ENCODE peak calls at places on chromosomes 13 and 19, in seven cellular contexts. One of them, this sample, is unnamed.

GRCh38 chr19:27774827-27775226 is 1438.1 kb downstream of the UQCRFS1 start:
- DNase-seq in neural progenitor cell: no peak
- DNase-seq in fibroblast of the aortic adventitia: no peak
- DNase-seq in heart left ventricle: no peak
- DNase-seq in A549: peak
- DNase-seq in heart right ventricle: no peak
- DNase-seq in astrocyte of the spinal cord: no peak
- DNase-seq in this sample: no peak

GRCh38 chr19:18501832-18502231 is 20.0 kb downstream of the ELL start:
- DNase-seq in A549: no peak
- DNase-seq in astrocyte of the spinal cord: no peak
- DNase-seq in neural progenitor cell: no peak
- DNase-seq in heart right ventricle: peak
- DNase-seq in heart left ventricle: peak
- DNase-seq in fibroblast of the aortic adventitia: no peak
- DNase-seq in this sample: no peak

GRCh38 chr13:106286811-106287210 is 248.7 kb downstream of the EFNB2 start:
- DNase-seq in A549: no peak
- DNase-seq in neural progenitor cell: peak
- DNase-seq in astrocyte of the spinal cord: no peak
- DNase-seq in heart left ventricle: no peak
- DNase-seq in heart right ventricle: no peak
- DNase-seq in fibroblast of the aortic adventitia: no peak
- DNase-seq in this sample: no peak

GRCh38 chr19:4448147-4448985 is 9.2 kb downstream of the UBXN6 start:
- DNase-seq in A549: no peak
- DNase-seq in fibroblast of the aortic adventitia: no peak
- DNase-seq in neural progenitor cell: no peak
- DNase-seq in heart right ventricle: no peak
- DNase-seq in astrocyte of the spinal cord: no peak
- DNase-seq in heart left ventricle: no peak
- DNase-seq in this sample: no peak

GRCh38 chr19:8569066-8569761 is 8.0 kb downstream of the MYO1F start:
- DNase-seq in astrocyte of the spinal cord: peak
- DNase-seq in fibroblast of the aortic adventitia: peak
- DNase-seq in neural progenitor cell: no peak
- DNase-seq in A549: peak
- DNase-seq in heart left ventricle: peak
- DNase-seq in heart right ventricle: no peak
- DNase-seq in this sample: peak

GRCh38 chr19:41443813-41444455 is 978 bp downstream of the ERICH4 start:
- DNase-seq in heart left ventricle: no peak
- DNase-seq in astrocyte of the spinal cord: no peak
- DNase-seq in A549: no peak
- DNase-seq in fibroblast of the aortic adventitia: no peak
- DNase-seq in heart right ventricle: no peak
- DNase-seq in neural progenitor cell: no peak
- DNase-seq in this sample: no peak

GRCh38 chr13:68727788-68728187 is 1379.8 kb upstream of the ATXN8OS start:
- DNase-seq in neural progenitor cell: no peak
- DNase-seq in heart left ventricle: no peak
- DNase-seq in heart right ventricle: no peak
- DNase-seq in astrocyte of the spinal cord: no peak
- DNase-seq in fibroblast of the aortic adventitia: no peak
- DNase-seq in A549: no peak
- DNase-seq in this sample: no peak

GRCh38 chr13:106858910-106859309 is 291.0 kb upstream of the ARGLU1 start:
- DNase-seq in fibroblast of the aortic adventitia: no peak
- DNase-seq in heart right ventricle: no peak
- DNase-seq in heart left ventricle: no peak
- DNase-seq in A549: no peak
- DNase-seq in astrocyte of the spinal cord: no peak
- DNase-seq in neural progenitor cell: peak
- DNase-seq in this sample: no peak

GRCh38 chr13:41059466-41059865 is 1.8 kb upstream of the WBP4 start:
- DNase-seq in neural progenitor cell: no peak
- DNase-seq in heart right ventricle: no peak
- DNase-seq in heart left ventricle: no peak
- DNase-seq in fibroblast of the aortic adventitia: peak
- DNase-seq in A549: no peak
- DNase-seq in astrocyte of the spinal cord: peak
- DNase-seq in this sample: peak

GRCh38 chr13:29799041-29799440 is 51.4 kb downstream of the UBL3 start:
- DNase-seq in astrocyte of the spinal cord: no peak
- DNase-seq in neural progenitor cell: no peak
- DNase-seq in heart right ventricle: no peak
- DNase-seq in heart left ventricle: no peak
- DNase-seq in A549: no peak
- DNase-seq in fibroblast of the aortic adventitia: no peak
- DNase-seq in this sample: no peak

GRCh38 chr19:30154410-30154809 is 212.4 kb downstream of the URI1 start:
- DNase-seq in heart left ventricle: no peak
- DNase-seq in heart right ventricle: no peak
- DNase-seq in A549: no peak
- DNase-seq in fibroblast of the aortic adventitia: no peak
- DNase-seq in neural progenitor cell: no peak
- DNase-seq in astrocyte of the spinal cord: no peak
- DNase-seq in this sample: no peak

GRCh38 chr13:112158961-112159360 is 92.0 kb downstream of the SOX1 start:
- DNase-seq in heart right ventricle: no peak
- DNase-seq in fibroblast of the aortic adventitia: no peak
- DNase-seq in A549: no peak
- DNase-seq in astrocyte of the spinal cord: no peak
- DNase-seq in heart left ventricle: no peak
- DNase-seq in neural progenitor cell: no peak
- DNase-seq in this sample: no peak

GRCh38 chr13:20779405-20779804 is 5.6 kb upstream of the EEF1AKMT1 start:
- DNase-seq in A549: no peak
- DNase-seq in neural progenitor cell: peak
- DNase-seq in heart right ventricle: no peak
- DNase-seq in fibroblast of the aortic adventitia: no peak
- DNase-seq in heart left ventricle: no peak
- DNase-seq in astrocyte of the spinal cord: no peak
- DNase-seq in this sample: no peak

GRCh38 chr13:25042141-25042540 is 53.8 kb upstream of the PABPC3 start:
- DNase-seq in neural progenitor cell: no peak
- DNase-seq in fibroblast of the aortic adventitia: no peak
- DNase-seq in astrocyte of the spinal cord: no peak
- DNase-seq in A549: no peak
- DNase-seq in heart left ventricle: no peak
- DNase-seq in heart right ventricle: no peak
- DNase-seq in this sample: no peak

GRCh38 chr19:16052353-16052752 is 23.9 kb upstream of the TPM4 start:
- DNase-seq in fibroblast of the aortic adventitia: no peak
- DNase-seq in heart right ventricle: no peak
- DNase-seq in astrocyte of the spinal cord: no peak
- DNase-seq in heart left ventricle: no peak
- DNase-seq in A549: no peak
- DNase-seq in neural progenitor cell: no peak
- DNase-seq in this sample: no peak

GRCh38 chr19:1671716-1672037 is 19.3 kb upstream of the TCF3 start:
- DNase-seq in astrocyte of the spinal cord: no peak
- DNase-seq in neural progenitor cell: no peak
- DNase-seq in heart left ventricle: no peak
- DNase-seq in fibroblast of the aortic adventitia: no peak
- DNase-seq in A549: no peak
- DNase-seq in heart right ventricle: no peak
- DNase-seq in this sample: no peak

GRCh38 chr19:1668048-1668338 is 15.6 kb upstream of the TCF3 start:
- DNase-seq in A549: no peak
- DNase-seq in fibroblast of the aortic adventitia: no peak
- DNase-seq in heart left ventricle: no peak
- DNase-seq in heart right ventricle: no peak
- DNase-seq in astrocyte of the spinal cord: no peak
- DNase-seq in neural progenitor cell: no peak
- DNase-seq in this sample: no peak

GRCh38 chr19:1665565-1666047 is 13.2 kb upstream of the TCF3 start:
- DNase-seq in A549: no peak
- DNase-seq in astrocyte of the spinal cord: no peak
- DNase-seq in neural progenitor cell: no peak
- DNase-seq in heart right ventricle: no peak
- DNase-seq in heart left ventricle: no peak
- DNase-seq in fibroblast of the aortic adventitia: no peak
- DNase-seq in this sample: no peak

GRCh38 chr19:1672038-1672768 is 19.8 kb upstream of the TCF3 start:
- DNase-seq in A549: no peak
- DNase-seq in heart right ventricle: no peak
- DNase-seq in heart left ventricle: no peak
- DNase-seq in fibroblast of the aortic adventitia: peak
- DNase-seq in neural progenitor cell: peak
- DNase-seq in astrocyte of the spinal cord: no peak
- DNase-seq in this sample: peak

DNA sequence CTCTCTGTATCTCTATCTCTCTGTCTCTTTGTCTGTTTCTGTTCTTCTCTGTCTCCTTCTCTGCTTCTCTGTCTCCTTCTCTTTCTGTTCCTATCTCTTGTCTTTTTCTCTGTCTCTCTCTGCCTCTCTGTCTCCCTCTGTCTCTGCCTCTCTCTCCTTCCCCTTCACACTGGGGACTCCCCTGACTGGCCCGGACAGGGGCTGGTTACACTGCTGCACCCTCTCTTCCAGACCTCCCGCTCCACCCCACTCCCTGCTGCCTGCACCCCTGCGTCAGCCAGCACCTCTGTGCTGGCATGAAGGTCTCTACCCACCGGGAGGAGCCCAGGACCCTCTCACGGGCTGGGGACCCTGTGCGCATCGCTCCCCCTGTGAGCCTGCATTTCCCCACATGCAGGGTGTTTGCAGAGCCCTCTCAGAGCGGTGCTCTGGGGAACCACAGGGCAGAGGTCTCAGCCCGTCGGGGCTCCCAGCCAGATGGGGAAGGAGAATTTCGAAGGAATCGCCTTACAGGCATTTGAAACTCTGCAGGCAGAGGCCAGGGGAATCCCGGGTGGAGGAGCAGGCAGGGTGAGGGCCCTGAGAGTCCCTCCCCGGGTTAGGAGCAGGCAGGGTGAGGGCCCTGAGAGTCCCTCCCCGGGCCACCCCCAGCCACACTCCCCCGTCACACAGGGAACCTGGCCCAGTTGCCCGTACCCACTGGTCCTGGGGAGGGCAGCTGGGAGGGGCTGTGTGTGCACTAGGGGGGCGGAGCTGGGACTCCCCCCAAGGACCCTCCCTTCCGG is 16.1 kb upstream of the TCF3 start:
- DNase-seq in fibroblast of the aortic adventitia: peak
- DNase-seq in heart left ventricle: no peak
- DNase-seq in neural progenitor cell: peak
- DNase-seq in A549: no peak
- DNase-seq in heart right ventricle: no peak
- DNase-seq in astrocyte of the spinal cord: no peak
- DNase-seq in this sample: no peak
- H3K4me3 ChIP-seq in fibroblast of the aortic adventitia: no peak
- H3K4me3 ChIP-seq in heart left ventricle: no peak
- H3K4me3 ChIP-seq in neural progenitor cell: peak
- H3K4me3 ChIP-seq in A549: no peak
- H3K4me3 ChIP-seq in heart right ventricle: no peak
- H3K4me3 ChIP-seq in astrocyte of the spinal cord: no peak
- H3K4me3 ChIP-seq in this sample: no peak

GRCh38 chr19:54881884-54882283 is 7.8 kb downstream of the FCAR start:
- DNase-seq in fibroblast of the aortic adventitia: no peak
- DNase-seq in neural progenitor cell: no peak
- DNase-seq in A549: no peak
- DNase-seq in heart right ventricle: no peak
- DNase-seq in astrocyte of the spinal cord: no peak
- DNase-seq in heart left ventricle: no peak
- DNase-seq in this sample: no peak

GRCh38 chr19:54883228-54883627 is 9.2 kb downstream of the FCAR start:
- DNase-seq in heart left ventricle: no peak
- DNase-seq in heart right ventricle: no peak
- DNase-seq in astrocyte of the spinal cord: no peak
- DNase-seq in neural progenitor cell: no peak
- DNase-seq in fibroblast of the aortic adventitia: no peak
- DNase-seq in A549: no peak
- DNase-seq in this sample: no peak

DNA sequence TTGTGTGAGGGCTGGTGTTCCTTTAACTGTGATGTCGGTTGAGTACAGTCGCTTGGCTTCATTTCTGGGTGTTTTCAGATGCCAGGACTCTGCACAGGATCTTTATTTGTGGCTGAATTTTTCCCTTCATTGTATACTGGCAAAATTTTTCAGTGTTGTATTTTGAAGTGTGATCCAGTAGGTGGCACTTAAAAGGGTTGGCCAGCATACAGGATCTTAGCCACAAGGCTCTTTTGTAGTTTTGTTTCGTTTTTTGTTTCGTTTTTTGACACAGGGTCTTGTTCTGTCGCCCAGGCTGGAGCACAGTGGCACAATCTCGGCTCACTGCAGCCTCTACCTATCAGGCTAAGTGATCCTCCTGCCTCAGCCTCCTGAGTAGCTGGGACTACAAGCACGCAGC is 8.7 kb downstream of the FCAR start:
- DNase-seq in heart right ventricle: no peak
- DNase-seq in fibroblast of the aortic adventitia: no peak
- DNase-seq in neural progenitor cell: no peak
- DNase-seq in heart left ventricle: no peak
- DNase-seq in A549: peak
- DNase-seq in astrocyte of the spinal cord: no peak
- DNase-seq in this sample: no peak
- TF ChIP-seq CTCF in heart right ventricle: no peak
- TF ChIP-seq CTCF in fibroblast of the aortic adventitia: no peak
- TF ChIP-seq CTCF in neural progenitor cell: peak
- TF ChIP-seq CTCF in heart left ventricle: no peak
- TF ChIP-seq CTCF in A549: no peak
- TF ChIP-seq CTCF in astrocyte of the spinal cord: no peak
- TF ChIP-seq CTCF in this sample: no peak

GRCh38 chr13:51220706-51221105 is 1.5 kb upstream of the FAM124A start:
- DNase-seq in heart right ventricle: no peak
- DNase-seq in neural progenitor cell: no peak
- DNase-seq in astrocyte of the spinal cord: no peak
- DNase-seq in fibroblast of the aortic adventitia: no peak
- DNase-seq in heart left ventricle: no peak
- DNase-seq in A549: no peak
- DNase-seq in this sample: no peak

GRCh38 chr13:51223284-51224270 is 1.4 kb downstream of the FAM124A start:
- DNase-seq in fibroblast of the aortic adventitia: no peak
- DNase-seq in heart left ventricle: peak
- DNase-seq in astrocyte of the spinal cord: no peak
- DNase-seq in A549: no peak
- DNase-seq in neural progenitor cell: peak
- DNase-seq in heart right ventricle: peak
- DNase-seq in this sample: no peak

GRCh38 chr13:51221674-51222509 is at the start of gene FAM124A:
- DNase-seq in A549: peak
- DNase-seq in astrocyte of the spinal cord: no peak
- DNase-seq in fibroblast of the aortic adventitia: no peak
- DNase-seq in neural progenitor cell: peak
- DNase-seq in heart left ventricle: peak
- DNase-seq in heart right ventricle: peak
- DNase-seq in this sample: peak

GRCh38 chr13:51221108-51221507 is 1.1 kb upstream of the FAM124A start:
- DNase-seq in astrocyte of the spinal cord: no peak
- DNase-seq in heart left ventricle: no peak
- DNase-seq in A549: no peak
- DNase-seq in heart right ventricle: no peak
- DNase-seq in neural progenitor cell: no peak
- DNase-seq in fibroblast of the aortic adventitia: no peak
- DNase-seq in this sample: no peak

GRCh38 chr13:51222510-51223283 is 499 bp downstream of the FAM124A start:
- DNase-seq in fibroblast of the aortic adventitia: no peak
- DNase-seq in A549: peak
- DNase-seq in neural progenitor cell: peak
- DNase-seq in heart right ventricle: no peak
- DNase-seq in heart left ventricle: no peak
- DNase-seq in astrocyte of the spinal cord: no peak
- DNase-seq in this sample: peak
- H3K4me3 ChIP-seq in fibroblast of the aortic adventitia: peak
- H3K4me3 ChIP-seq in A549: peak
- H3K4me3 ChIP-seq in neural progenitor cell: peak
- H3K4me3 ChIP-seq in heart right ventricle: peak
- H3K4me3 ChIP-seq in heart left ventricle: peak
- H3K4me3 ChIP-seq in astrocyte of the spinal cord: peak
- H3K4me3 ChIP-seq in this sample: peak

GRCh38 chr13:26112843-26113242 is 61.0 kb upstream of the SHISA2 start:
- DNase-seq in heart right ventricle: no peak
- DNase-seq in heart left ventricle: no peak
- DNase-seq in fibroblast of the aortic adventitia: no peak
- DNase-seq in neural progenitor cell: peak
- DNase-seq in A549: peak
- DNase-seq in astrocyte of the spinal cord: no peak
- DNase-seq in this sample: no peak
- TF ChIP-seq CTCF in heart right ventricle: no peak
- TF ChIP-seq CTCF in heart left ventricle: no peak
- TF ChIP-seq CTCF in fibroblast of the aortic adventitia: no peak
- TF ChIP-seq CTCF in neural progenitor cell: peak
- TF ChIP-seq CTCF in A549: no peak
- TF ChIP-seq CTCF in astrocyte of the spinal cord: peak
- TF ChIP-seq CTCF in this sample: no peak

This sample was measured in fibroblast of villous mesenchyme.